ENCODE peak calls at places on chromosomes 5 and 9, in nine cellular contexts. One of them, this sample, is unnamed.

GRCh38 chr5:124553911-124554310 is 192.5 kb downstream of the ZNF608 start:
- DNase-seq in MCF 10A: no peak
- DNase-seq in Right ventricle myocardium superior: no peak
- DNase-seq in HS-5: no peak
- DNase-seq in EL: no peak
- DNase-seq in T1000: no peak
- DNase-seq in activated CD4-positive, alpha-beta T cell treated with anti-CD3 and anti-CD28 coated beads for 1 hour: no peak
- DNase-seq in glomerular endothelial cell: no peak
- DNase-seq in neural crest cell: no peak
- DNase-seq in this sample: no peak

GRCh38 chr9:20319241-20319640 is 303.1 kb downstream of the MLLT3 start:
- DNase-seq in MCF 10A: no peak
- DNase-seq in Right ventricle myocardium superior: no peak
- DNase-seq in HS-5: no peak
- DNase-seq in EL: no peak
- DNase-seq in T1000: no peak
- DNase-seq in activated CD4-positive, alpha-beta T cell treated with anti-CD3 and anti-CD28 coated beads for 1 hour: no peak
- DNase-seq in glomerular endothelial cell: no peak
- DNase-seq in neural crest cell: no peak
- DNase-seq in this sample: no peak

GRCh38 chr9:16243798-16244197 is 626.7 kb downstream of the BNC2 start:
- DNase-seq in MCF 10A: no peak
- DNase-seq in Right ventricle myocardium superior: no peak
- DNase-seq in HS-5: no peak
- DNase-seq in EL: no peak
- DNase-seq in T1000: no peak
- DNase-seq in activated CD4-positive, alpha-beta T cell treated with anti-CD3 and anti-CD28 coated beads for 1 hour: no peak
- DNase-seq in glomerular endothelial cell: no peak
- DNase-seq in neural crest cell: peak
- DNase-seq in this sample: no peak

GRCh38 chr5:54115768-54116403 is 194.5 kb downstream of the ARL15 start:
- DNase-seq in MCF 10A: peak
- DNase-seq in Right ventricle myocardium superior: no peak
- DNase-seq in HS-5: no peak
- DNase-seq in EL: peak
- DNase-seq in T1000: no peak
- DNase-seq in activated CD4-positive, alpha-beta T cell treated with anti-CD3 and anti-CD28 coated beads for 1 hour: no peak
- DNase-seq in glomerular endothelial cell: no peak
- DNase-seq in neural crest cell: no peak
- DNase-seq in this sample: no peak

GRCh38 chr5:38845555-38846378 is at the start of gene OSMR:
- DNase-seq in MCF 10A: peak
- DNase-seq in Right ventricle myocardium superior: peak
- DNase-seq in HS-5: peak
- DNase-seq in EL: peak
- DNase-seq in T1000: peak
- DNase-seq in activated CD4-positive, alpha-beta T cell treated with anti-CD3 and anti-CD28 coated beads for 1 hour: no peak
- DNase-seq in glomerular endothelial cell: peak
- DNase-seq in neural crest cell: peak
- DNase-seq in this sample: peak

GRCh38 chr5:167451091-167451490 is 840.4 kb upstream of the WWC1 start:
- DNase-seq in MCF 10A: no peak
- DNase-seq in Right ventricle myocardium superior: no peak
- DNase-seq in HS-5: no peak
- DNase-seq in EL: peak
- DNase-seq in T1000: no peak
- DNase-seq in activated CD4-positive, alpha-beta T cell treated with anti-CD3 and anti-CD28 coated beads for 1 hour: no peak
- DNase-seq in glomerular endothelial cell: no peak
- DNase-seq in neural crest cell: no peak
- DNase-seq in this sample: no peak

GRCh38 chr5:84304591-84304990 is 80.1 kb downstream of the EDIL3 start:
- DNase-seq in MCF 10A: no peak
- DNase-seq in Right ventricle myocardium superior: no peak
- DNase-seq in HS-5: no peak
- DNase-seq in EL: no peak
- DNase-seq in T1000: no peak
- DNase-seq in activated CD4-positive, alpha-beta T cell treated with anti-CD3 and anti-CD28 coated beads for 1 hour: no peak
- DNase-seq in glomerular endothelial cell: no peak
- DNase-seq in neural crest cell: no peak
- DNase-seq in this sample: no peak

GRCh38 chr9:33498387-33498786 is 24.7 kb upstream of the NOL6 start:
- DNase-seq in MCF 10A: no peak
- DNase-seq in Right ventricle myocardium superior: no peak
- DNase-seq in HS-5: no peak
- DNase-seq in EL: peak
- DNase-seq in T1000: no peak
- DNase-seq in activated CD4-positive, alpha-beta T cell treated with anti-CD3 and anti-CD28 coated beads for 1 hour: no peak
- DNase-seq in glomerular endothelial cell: no peak
- DNase-seq in neural crest cell: no peak
- DNase-seq in this sample: no peak

GRCh38 chr5:55927861-55928655 is 66.7 kb downstream of the IL6ST start:
- DNase-seq in MCF 10A: no peak
- DNase-seq in Right ventricle myocardium superior: no peak
- DNase-seq in HS-5: no peak
- DNase-seq in EL: no peak
- DNase-seq in T1000: no peak
- DNase-seq in activated CD4-positive, alpha-beta T cell treated with anti-CD3 and anti-CD28 coated beads for 1 hour: no peak
- DNase-seq in glomerular endothelial cell: no peak
- DNase-seq in neural crest cell: no peak
- DNase-seq in this sample: no peak

GRCh38 chr5:83253731-83254130 is 176.4 kb downstream of the XRCC4 start:
- DNase-seq in MCF 10A: peak
- DNase-seq in Right ventricle myocardium superior: no peak
- DNase-seq in HS-5: no peak
- DNase-seq in EL: no peak
- DNase-seq in T1000: no peak
- DNase-seq in activated CD4-positive, alpha-beta T cell treated with anti-CD3 and anti-CD28 coated beads for 1 hour: no peak
- DNase-seq in glomerular endothelial cell: no peak
- DNase-seq in neural crest cell: no peak
- DNase-seq in this sample: no peak

GRCh38 chr5:11588803-11589202 is 315.4 kb downstream of the CTNND2 start:
- DNase-seq in MCF 10A: no peak
- DNase-seq in Right ventricle myocardium superior: no peak
- DNase-seq in HS-5: no peak
- DNase-seq in EL: no peak
- DNase-seq in T1000: no peak
- DNase-seq in activated CD4-positive, alpha-beta T cell treated with anti-CD3 and anti-CD28 coated beads for 1 hour: no peak
- DNase-seq in glomerular endothelial cell: no peak
- DNase-seq in neural crest cell: peak
- DNase-seq in this sample: no peak

GRCh38 chr9:35651964-35652828 is 1.5 kb upstream of the SIT1 start:
- DNase-seq in MCF 10A: peak
- DNase-seq in Right ventricle myocardium superior: no peak
- DNase-seq in HS-5: peak
- DNase-seq in EL: peak
- DNase-seq in T1000: no peak
- DNase-seq in activated CD4-positive, alpha-beta T cell treated with anti-CD3 and anti-CD28 coated beads for 1 hour: no peak
- DNase-seq in glomerular endothelial cell: no peak
- DNase-seq in neural crest cell: no peak
- DNase-seq in this sample: no peak

GRCh38 chr5:33231935-33232334 is 208.8 kb upstream of the TARS1 start:
- DNase-seq in MCF 10A: no peak
- DNase-seq in Right ventricle myocardium superior: no peak
- DNase-seq in HS-5: peak
- DNase-seq in EL: peak
- DNase-seq in T1000: no peak
- DNase-seq in activated CD4-positive, alpha-beta T cell treated with anti-CD3 and anti-CD28 coated beads for 1 hour: no peak
- DNase-seq in glomerular endothelial cell: no peak
- DNase-seq in neural crest cell: no peak
- DNase-seq in this sample: no peak